ENCODE peak calls at places on chromosome 10, in four cellular contexts. U is K562, F is H1, G is GM12878. L is an unnamed sample.

GRCh38 chr10:79235765-79236755 is 111.2 kb upstream of the PPIF start:
- DNase-seq in G (no peak), U (no peak), F (no peak), L (no peak)

GRCh38 chr10:111934926-111935325 is 248.6 kb downstream of the GPAM start:
- DNase-seq in U (no peak), G (no peak), F (no peak), L (no peak)

GRCh38 chr10:102280397-102281015 is 35.2 kb downstream of the GBF1 start:
- DNase-seq in U (no peak), G (no peak), F (no peak), L (no peak)

GRCh38 chr10:60883187-60883586 is 60.8 kb downstream of the RHOBTB1 start:
- DNase-seq in U (peak), F (no peak), G (no peak), L (peak)

GRCh38 chr10:23314835-23315239 is 29.8 kb downstream of the C10orf67 start:
- DNase-seq in U (peak), G (peak), F (no peak), L (peak)

GRCh38 chr10:102322914-102323313 is 72.6 kb upstream of the NFKB2 start:
- DNase-seq in F (no peak), U (no peak), G (no peak), L (no peak)

GRCh38 chr10:86399879-86400704 is 33.5 kb upstream of the GRID1 start:
- DNase-seq in U (peak), G (peak), F (peak), L (peak)

GRCh38 chr10:133422821-133423771 is 1.3 kb downstream of the SPRN start:
- DNase-seq in G (no peak), F (no peak), U (no peak), L (no peak)

GRCh38 chr10:93469454-93469853 is 12.7 kb downstream of the MYOF start:
- DNase-seq in G (no peak), F (no peak), U (no peak), L (no peak)

GRCh38 chr10:13520194-13520593 is 8.6 kb downstream of the BEND7 start:
- DNase-seq in G (no peak), U (no peak), F (no peak), L (no peak)

GRCh38 chr10:58781873-58782488 is 269.3 kb downstream of the BICC1 start:
- DNase-seq in F (no peak), G (peak), U (peak), L (peak)

GRCh38 chr10:86263209-86263608 is 103.4 kb downstream of the GRID1 start:
- DNase-seq in F (no peak), G (no peak), U (no peak), L (no peak)

GRCh38 chr10:133307776-133308430 is 769 bp downstream of the TUBGCP2 start:
- DNase-seq in U (no peak), F (peak), G (peak), L (no peak)

GRCh38 chr10:102835007-102835482 is 2.2 kb downstream of the CYP17A1 start:
- DNase-seq in U (peak), G (peak), F (peak), L (peak)

GRCh38 chr10:128151031-128151430 is 24.8 kb upstream of the MKI67 start:
- DNase-seq in G (no peak), F (no peak), U (no peak), L (no peak)

GRCh38 chr10:116877391-116877790 is 28.1 kb downstream of the ENO4 start:
- DNase-seq in G (no peak), U (no peak), F (no peak), L (no peak)

GRCh38 chr10:97914837-97915211 is 65.2 kb downstream of the GOLGA7B start:
- DNase-seq in G (no peak), U (peak), F (peak), L (peak)

GRCh38 chr10:74011762-74012161 is 13.8 kb downstream of the VCL start:
- DNase-seq in U (no peak), G (no peak), F (no peak), L (no peak)

GRCh38 chr10:71371750-71372166 is 25.0 kb upstream of the CDH23 start:
- DNase-seq in G (peak), F (no peak), U (no peak), L (no peak)

GRCh38 chr10:88131561-88132139 is 268.2 kb downstream of the PTEN start:
- DNase-seq in F (no peak), G (no peak), U (no peak), L (no peak)
- TF ChIP-seq EGR1 in F (no peak), G (no peak), U (no peak), L (no peak)

DNA sequence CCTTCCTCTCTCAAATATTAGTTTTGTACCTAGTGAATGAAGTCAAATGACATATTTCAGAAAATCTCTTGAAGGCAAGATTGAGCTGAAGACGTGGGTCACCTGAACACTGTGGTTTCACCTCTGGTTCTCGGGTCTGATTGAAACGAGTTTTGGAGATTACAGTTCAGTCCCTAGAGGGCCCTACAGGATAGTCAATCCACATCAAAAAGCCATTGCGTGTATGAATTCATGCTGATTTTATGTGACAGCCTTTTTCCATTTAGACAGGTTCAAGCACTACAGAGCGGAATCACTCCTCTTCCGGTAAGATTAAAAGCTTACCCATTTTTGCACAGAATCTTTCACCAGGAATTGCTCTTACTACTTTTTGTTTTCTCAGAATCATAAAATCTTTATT is 62.2 kb downstream of the VIM start:
- DNase-seq in G (no peak), U (peak), F (no peak), L (peak)
- TF ChIP-seq CTCF in G (peak), U (peak), F (no peak), L (peak)

DNA sequence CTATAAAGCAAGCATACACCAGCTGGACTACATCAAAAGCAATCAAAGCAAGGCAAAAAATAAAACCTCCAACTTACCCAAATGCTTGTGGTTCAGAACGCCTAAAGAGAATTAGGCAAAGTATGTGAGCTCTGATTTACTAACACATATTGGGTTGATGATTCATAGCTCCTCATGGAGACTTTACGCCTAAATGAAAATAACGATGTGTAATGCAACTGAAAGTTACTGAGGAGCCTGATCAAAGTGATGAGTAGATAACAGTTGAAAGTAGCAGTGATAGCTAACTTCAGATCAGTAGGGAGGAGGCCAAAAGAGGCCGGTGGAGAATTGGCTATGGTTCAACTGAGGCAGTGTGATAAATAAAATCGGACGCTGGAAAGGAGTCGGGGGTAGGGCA is 85.0 kb downstream of the MPP7 start:
- DNase-seq in U (no peak), F (no peak), G (no peak), L (peak)
- TF ChIP-seq EGR1 in U (no peak), F (no peak), G (no peak), L (peak)

DNA sequence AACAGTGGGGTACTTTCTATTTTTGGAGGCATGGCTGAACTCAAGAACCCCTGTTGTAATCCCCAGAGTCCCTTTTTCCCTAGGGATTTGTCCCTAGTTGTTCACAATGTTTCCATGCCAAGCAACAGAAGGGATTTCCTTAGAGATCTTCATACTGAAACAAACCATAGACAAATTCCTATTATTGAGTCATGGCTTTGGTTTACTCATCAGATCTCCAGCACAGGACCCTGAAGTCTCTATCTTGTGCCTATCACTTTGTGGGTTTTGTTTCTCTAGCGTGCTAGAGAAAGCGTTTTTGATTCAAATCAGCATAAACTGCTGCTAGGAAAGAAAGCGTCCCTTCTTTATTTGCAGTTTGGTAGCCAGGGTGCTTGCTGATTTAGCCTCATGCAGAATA is 165.0 kb downstream of the BAMBI start:
- DNase-seq in G (no peak), F (no peak), U (no peak), L (no peak)
- TF ChIP-seq CTCF in G (no peak), F (no peak), U (no peak), L (no peak)

GRCh38 chr10:100479059-100479458 is 16.2 kb downstream of the WNT8B start:
- DNase-seq in G (no peak), U (no peak), F (no peak), L (no peak)
- TF ChIP-seq EGR1 in G (no peak), U (no peak), F (no peak), L (no peak)

GRCh38 chr10:77925795-77926565 is 575 bp downstream of the DLG5 start:
- DNase-seq in G (no peak), F (no peak), U (no peak), L (no peak)
- TF ChIP-seq CTCF in G (no peak), F (no peak), U (no peak), L (no peak)

GRCh38 chr10:100566561-100566960 is 30.8 kb downstream of the HIF1AN start:
- DNase-seq in U (no peak), F (no peak), G (no peak), L (no peak)
- TF ChIP-seq EGR1 in U (no peak), F (no peak), G (no peak), L (no peak)

DNA sequence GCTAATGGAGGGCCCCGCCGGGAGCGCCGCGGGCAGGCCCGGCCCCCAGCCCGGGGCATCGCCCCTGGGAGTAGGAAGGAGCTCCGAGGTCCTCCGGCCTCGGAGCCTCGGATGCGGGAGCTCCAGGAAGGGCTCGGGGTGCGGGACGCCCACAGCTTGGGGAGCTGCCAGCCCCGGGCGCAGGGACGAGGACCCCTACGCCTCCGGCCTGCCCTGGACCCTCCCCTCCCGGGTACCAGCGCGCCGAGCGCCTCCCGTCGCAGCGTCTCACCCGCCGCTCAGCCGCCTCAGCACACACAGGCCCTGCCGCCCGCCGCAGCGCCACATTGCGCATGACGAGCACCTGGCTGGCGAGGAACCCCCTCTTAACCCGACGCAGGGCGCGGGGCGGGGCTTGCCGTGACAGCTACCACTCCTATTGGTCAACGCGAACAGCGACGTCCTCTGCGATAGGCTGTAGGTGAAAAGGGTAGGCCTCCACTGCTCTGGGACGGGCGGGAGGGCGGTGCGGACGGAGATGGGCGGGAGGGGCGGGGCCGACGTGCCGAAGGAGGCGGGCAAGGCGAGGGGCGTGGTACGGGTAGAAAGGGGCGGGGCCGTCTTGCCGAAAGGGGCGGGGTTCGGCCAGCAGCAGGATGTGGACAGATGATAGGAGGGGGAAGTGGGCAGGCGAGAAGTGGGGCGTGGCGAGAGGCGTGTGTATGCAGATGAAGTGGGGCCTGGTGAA is at the start of gene PITRM1:
- DNase-seq in U (peak), F (no peak), G (peak), L (peak)
- TF ChIP-seq CTCF in U (no peak), F (no peak), G (no peak), L (no peak)

L was measured in HCT116.